ENCODE peak calls at places on chromosomes 6 and 20, in six cellular contexts. One of them, this sample, is unnamed.

GRCh38 chr6:168700880-168701279 is 259.9 kb downstream of the SMOC2 start:
- DNase-seq in Calu3: no peak
- DNase-seq in A549: no peak
- DNase-seq in left ventricle myocardium inferior: no peak
- DNase-seq in cortex of kidney: no peak
- DNase-seq in ecto neural progenitor cell: no peak
- DNase-seq in this sample: no peak

GRCh38 chr6:90295854-90296345 is 743 bp downstream of the BACH2 start:
- DNase-seq in ecto neural progenitor cell: peak; percentile 75
- DNase-seq in left ventricle myocardium inferior: peak; percentile 61
- DNase-seq in Calu3: peak; percentile 58
- DNase-seq in A549: peak; percentile 45
- DNase-seq in cortex of kidney: no peak
- DNase-seq in this sample: peak; percentile 46

GRCh38 chr6:122553697-122554096 is 56.5 kb upstream of the PKIB start:
- DNase-seq in cortex of kidney: no peak
- DNase-seq in ecto neural progenitor cell: no peak
- DNase-seq in left ventricle myocardium inferior: no peak
- DNase-seq in Calu3: no peak
- DNase-seq in A549: no peak
- DNase-seq in this sample: no peak

GRCh38 chr6:149028767-149029405 is 282.1 kb downstream of the UST start:
- DNase-seq in left ventricle myocardium inferior: no peak
- DNase-seq in Calu3: peak; percentile 61
- DNase-seq in ecto neural progenitor cell: no peak
- DNase-seq in cortex of kidney: no peak
- DNase-seq in A549: peak; percentile 88
- DNase-seq in this sample: peak; percentile 21

GRCh38 chr6:6724319-6725119 is 136.0 kb downstream of the LY86 start:
- DNase-seq in A549: peak; percentile 44
- DNase-seq in left ventricle myocardium inferior: peak; percentile 73
- DNase-seq in cortex of kidney: no peak
- DNase-seq in Calu3: peak; percentile 58
- DNase-seq in ecto neural progenitor cell: peak; percentile 84
- DNase-seq in this sample: no peak

GRCh38 chr20:2671977-2672376 is 8.0 kb upstream of the IDH3B start:
- DNase-seq in left ventricle myocardium inferior: no peak
- DNase-seq in cortex of kidney: no peak
- DNase-seq in Calu3: no peak
- DNase-seq in A549: peak; percentile 32
- DNase-seq in ecto neural progenitor cell: no peak
- DNase-seq in this sample: no peak

GRCh38 chr6:83908813-83909212 is 49.3 kb downstream of the CYB5R4 start:
- DNase-seq in Calu3: no peak
- DNase-seq in ecto neural progenitor cell: no peak
- DNase-seq in cortex of kidney: no peak
- DNase-seq in A549: no peak
- DNase-seq in left ventricle myocardium inferior: no peak
- DNase-seq in this sample: no peak

GRCh38 chr20:58481541-58482021 is 33.6 kb downstream of the APCDD1L start:
- DNase-seq in left ventricle myocardium inferior: no peak
- DNase-seq in Calu3: peak; percentile 61
- DNase-seq in ecto neural progenitor cell: peak; percentile 82
- DNase-seq in cortex of kidney: no peak
- DNase-seq in A549: no peak
- DNase-seq in this sample: no peak

GRCh38 chr20:14997791-14998190 is 660.4 kb upstream of the FLRT3 start:
- DNase-seq in A549: peak; percentile 73
- DNase-seq in left ventricle myocardium inferior: no peak
- DNase-seq in Calu3: no peak
- DNase-seq in cortex of kidney: no peak
- DNase-seq in ecto neural progenitor cell: no peak
- DNase-seq in this sample: no peak

GRCh38 chr20:32285621-32286334 is 8.3 kb downstream of the KIF3B start:
- DNase-seq in cortex of kidney: no peak
- DNase-seq in Calu3: no peak
- DNase-seq in left ventricle myocardium inferior: no peak
- DNase-seq in ecto neural progenitor cell: no peak
- DNase-seq in A549: peak; percentile 25
- DNase-seq in this sample: peak; percentile 19

GRCh38 chr6:132362318-132363185 is 38.7 kb downstream of the MOXD1 start:
- DNase-seq in ecto neural progenitor cell: no peak
- DNase-seq in A549: no peak
- DNase-seq in cortex of kidney: no peak
- DNase-seq in Calu3: no peak
- DNase-seq in left ventricle myocardium inferior: no peak
- DNase-seq in this sample: no peak

GRCh38 chr6:34829137-34829536 is 37.3 kb downstream of the BLTP3A start:
- DNase-seq in ecto neural progenitor cell: no peak
- DNase-seq in Calu3: no peak
- DNase-seq in left ventricle myocardium inferior: no peak
- DNase-seq in cortex of kidney: no peak
- DNase-seq in A549: no peak
- DNase-seq in this sample: no peak

GRCh38 chr20:6381887-6382286 is 259.1 kb upstream of the FERMT1 start:
- DNase-seq in left ventricle myocardium inferior: no peak
- DNase-seq in ecto neural progenitor cell: no peak
- DNase-seq in Calu3: peak; percentile 6
- DNase-seq in cortex of kidney: no peak
- DNase-seq in A549: peak; percentile 11
- DNase-seq in this sample: no peak

GRCh38 chr6:72035483-72035882 is 149.1 kb downstream of the RIMS1 start:
- DNase-seq in Calu3: no peak
- DNase-seq in left ventricle myocardium inferior: no peak
- DNase-seq in A549: no peak
- DNase-seq in ecto neural progenitor cell: no peak
- DNase-seq in cortex of kidney: no peak
- DNase-seq in this sample: no peak

GRCh38 chr6:42086665-42087050 is 36.3 kb downstream of the TAF8 start:
- DNase-seq in Calu3: no peak
- DNase-seq in left ventricle myocardium inferior: no peak
- DNase-seq in ecto neural progenitor cell: no peak
- DNase-seq in A549: no peak
- DNase-seq in cortex of kidney: no peak
- DNase-seq in this sample: no peak

GRCh38 chr6:100479180-100480035 is 14.7 kb upstream of the SIM1 start:
- DNase-seq in A549: peak; percentile 45
- DNase-seq in cortex of kidney: no peak
- DNase-seq in Calu3: peak; percentile 30
- DNase-seq in left ventricle myocardium inferior: no peak
- DNase-seq in ecto neural progenitor cell: no peak
- DNase-seq in this sample: no peak

GRCh38 chr20:23435675-23436539 is 3.6 kb upstream of the CSTL1 start:
- DNase-seq in A549: no peak
- DNase-seq in Calu3: no peak
- DNase-seq in cortex of kidney: no peak
- DNase-seq in ecto neural progenitor cell: peak; percentile 35
- DNase-seq in left ventricle myocardium inferior: peak; percentile 29
- DNase-seq in this sample: no peak

GRCh38 chr20:4814696-4815252 is 93.1 kb downstream of the PRND start:
- DNase-seq in ecto neural progenitor cell: no peak
- DNase-seq in cortex of kidney: no peak
- DNase-seq in A549: no peak
- DNase-seq in Calu3: no peak
- DNase-seq in left ventricle myocardium inferior: peak; percentile 35
- DNase-seq in this sample: peak; percentile 82

GRCh38 chr6:25022140-25022553 is 86.4 kb upstream of the RIPOR2 start:
- DNase-seq in left ventricle myocardium inferior: no peak
- DNase-seq in Calu3: no peak
- DNase-seq in cortex of kidney: no peak
- DNase-seq in ecto neural progenitor cell: no peak
- DNase-seq in A549: no peak
- DNase-seq in this sample: no peak

GRCh38 chr20:56716806-56717205 is 87.7 kb downstream of the TFAP2C start:
- DNase-seq in cortex of kidney: no peak
- DNase-seq in left ventricle myocardium inferior: no peak
- DNase-seq in A549: no peak
- DNase-seq in Calu3: peak; percentile 24
- DNase-seq in ecto neural progenitor cell: no peak
- DNase-seq in this sample: no peak

GRCh38 chr20:50277064-50277415 is 86.4 kb downstream of the CEBPB start:
- DNase-seq in Calu3: no peak
- DNase-seq in left ventricle myocardium inferior: no peak
- DNase-seq in A549: no peak
- DNase-seq in cortex of kidney: no peak
- DNase-seq in ecto neural progenitor cell: no peak
- DNase-seq in this sample: no peak

GRCh38 chr20:37295595-37295994 is 6.1 kb downstream of the MANBAL start:
- DNase-seq in ecto neural progenitor cell: no peak
- DNase-seq in Calu3: no peak
- DNase-seq in left ventricle myocardium inferior: no peak
- DNase-seq in cortex of kidney: no peak
- DNase-seq in A549: peak; percentile 33
- DNase-seq in this sample: no peak

GRCh38 chr6:56690519-56691200 is 48.0 kb upstream of the DST start:
- DNase-seq in ecto neural progenitor cell: no peak
- DNase-seq in left ventricle myocardium inferior: no peak
- DNase-seq in A549: no peak
- DNase-seq in Calu3: no peak
- DNase-seq in cortex of kidney: no peak
- DNase-seq in this sample: no peak

GRCh38 chr6:45031601-45032000 is 296.5 kb upstream of the RUNX2 start:
- DNase-seq in A549: no peak
- DNase-seq in cortex of kidney: no peak
- DNase-seq in ecto neural progenitor cell: no peak
- DNase-seq in Calu3: no peak
- DNase-seq in left ventricle myocardium inferior: no peak
- DNase-seq in this sample: no peak

GRCh38 chr20:1462001-1462400 is 4.6 kb downstream of the NSFL1C start:
- DNase-seq in left ventricle myocardium inferior: no peak
- DNase-seq in ecto neural progenitor cell: no peak
- DNase-seq in A549: no peak
- DNase-seq in Calu3: no peak
- DNase-seq in cortex of kidney: no peak
- DNase-seq in this sample: no peak

This sample was measured in T-helper 22 cell.